ENCODE peak calls at places on chromosomes 2 and 18, in eight cellular contexts. One of them, this sample, is unnamed.

GRCh38 chr2:145305854-145306253 is 785.9 kb upstream of the ZEB2 start:
- DNase-seq in aorta: no peak
- DNase-seq in stomach: no peak
- DNase-seq in breast epithelium: no peak
- DNase-seq in gastrocnemius medialis: no peak
- DNase-seq in mammary epithelial cell: no peak
- DNase-seq in K562: no peak
- DNase-seq in spleen: no peak
- DNase-seq in this sample: no peak

GRCh38 chr18:37124511-37124910 is 295.6 kb downstream of the KIAA1328 start:
- DNase-seq in mammary epithelial cell: peak; percentile 57
- DNase-seq in aorta: no peak
- DNase-seq in spleen: no peak
- DNase-seq in K562: no peak
- DNase-seq in stomach: no peak
- DNase-seq in breast epithelium: no peak
- DNase-seq in gastrocnemius medialis: no peak
- DNase-seq in this sample: no peak

GRCh38 chr2:161241894-161242293 is 66.3 kb upstream of the PSMD14 start:
- DNase-seq in K562: no peak
- DNase-seq in breast epithelium: no peak
- DNase-seq in aorta: no peak
- DNase-seq in mammary epithelial cell: no peak
- DNase-seq in stomach: no peak
- DNase-seq in spleen: no peak
- DNase-seq in gastrocnemius medialis: no peak
- DNase-seq in this sample: no peak

GRCh38 chr2:201831469-201831868 is 25.1 kb downstream of the CDK15 start:
- DNase-seq in spleen: no peak
- DNase-seq in gastrocnemius medialis: no peak
- DNase-seq in mammary epithelial cell: peak; percentile 95
- DNase-seq in stomach: no peak
- DNase-seq in breast epithelium: no peak
- DNase-seq in K562: no peak
- DNase-seq in aorta: no peak
- DNase-seq in this sample: no peak

GRCh38 chr18:7641813-7642212 is 74.7 kb downstream of the PTPRM start:
- DNase-seq in stomach: no peak
- DNase-seq in gastrocnemius medialis: no peak
- DNase-seq in breast epithelium: no peak
- DNase-seq in spleen: no peak
- DNase-seq in aorta: no peak
- DNase-seq in mammary epithelial cell: no peak
- DNase-seq in K562: no peak
- DNase-seq in this sample: no peak

GRCh38 chr2:241903121-241904010 is 33.8 kb downstream of the RTP5 start:
- DNase-seq in K562: no peak
- DNase-seq in mammary epithelial cell: no peak
- DNase-seq in spleen: peak; percentile 64
- DNase-seq in aorta: no peak
- DNase-seq in breast epithelium: no peak
- DNase-seq in gastrocnemius medialis: no peak
- DNase-seq in stomach: peak; percentile 15
- DNase-seq in this sample: no peak

GRCh38 chr2:150587547-150588209 is 100.2 kb upstream of the RND3 start:
- DNase-seq in mammary epithelial cell: no peak
- DNase-seq in spleen: no peak
- DNase-seq in aorta: no peak
- DNase-seq in stomach: no peak
- DNase-seq in breast epithelium: no peak
- DNase-seq in gastrocnemius medialis: no peak
- DNase-seq in K562: no peak
- DNase-seq in this sample: no peak

GRCh38 chr2:86791574-86791973 is 861 bp upstream of the CD8A start:
- DNase-seq in mammary epithelial cell: no peak
- DNase-seq in spleen: peak; percentile 77
- DNase-seq in stomach: no peak
- DNase-seq in breast epithelium: no peak
- DNase-seq in aorta: no peak
- DNase-seq in gastrocnemius medialis: no peak
- DNase-seq in K562: no peak
- DNase-seq in this sample: no peak

GRCh38 chr2:234792566-234792965 is 159.3 kb upstream of the SH3BP4 start:
- DNase-seq in K562: no peak
- DNase-seq in gastrocnemius medialis: no peak
- DNase-seq in stomach: no peak
- DNase-seq in breast epithelium: no peak
- DNase-seq in spleen: no peak
- DNase-seq in mammary epithelial cell: no peak
- DNase-seq in aorta: no peak
- DNase-seq in this sample: no peak

GRCh38 chr18:21458322-21458721 is 142.2 kb downstream of the ESCO1 start:
- DNase-seq in breast epithelium: no peak
- DNase-seq in stomach: no peak
- DNase-seq in K562: no peak
- DNase-seq in aorta: peak; percentile 52
- DNase-seq in mammary epithelial cell: no peak
- DNase-seq in spleen: no peak
- DNase-seq in gastrocnemius medialis: peak; percentile 85
- DNase-seq in this sample: no peak

GRCh38 chr2:240226672-240227537 is 86.4 kb upstream of the OTOS start:
- DNase-seq in K562: no peak
- DNase-seq in spleen: peak; percentile 51
- DNase-seq in aorta: no peak
- DNase-seq in mammary epithelial cell: no peak
- DNase-seq in breast epithelium: peak; percentile 3
- DNase-seq in gastrocnemius medialis: no peak
- DNase-seq in stomach: peak; percentile 17
- DNase-seq in this sample: peak; percentile 38

GRCh38 chr2:146918280-146918679 is 926.5 kb upstream of the ACVR2A start:
- DNase-seq in breast epithelium: no peak
- DNase-seq in K562: no peak
- DNase-seq in gastrocnemius medialis: no peak
- DNase-seq in spleen: no peak
- DNase-seq in mammary epithelial cell: no peak
- DNase-seq in stomach: no peak
- DNase-seq in aorta: no peak
- DNase-seq in this sample: no peak

GRCh38 chr2:159506764-159507406 is 109.5 kb downstream of the BAZ2B start:
- DNase-seq in breast epithelium: no peak
- DNase-seq in K562: no peak
- DNase-seq in spleen: no peak
- DNase-seq in stomach: no peak
- DNase-seq in aorta: no peak
- DNase-seq in gastrocnemius medialis: no peak
- DNase-seq in mammary epithelial cell: peak; percentile 65
- DNase-seq in this sample: no peak

GRCh38 chr2:121595012-121595891 is 54.0 kb downstream of the CLASP1 start:
- DNase-seq in stomach: no peak
- DNase-seq in K562: peak; percentile 26
- DNase-seq in spleen: no peak
- DNase-seq in mammary epithelial cell: no peak
- DNase-seq in breast epithelium: no peak
- DNase-seq in gastrocnemius medialis: no peak
- DNase-seq in aorta: no peak
- DNase-seq in this sample: no peak

GRCh38 chr2:25430556-25430955 is 88.8 kb upstream of the DNMT3A start:
- DNase-seq in mammary epithelial cell: no peak
- DNase-seq in breast epithelium: no peak
- DNase-seq in spleen: no peak
- DNase-seq in stomach: no peak
- DNase-seq in K562: no peak
- DNase-seq in gastrocnemius medialis: no peak
- DNase-seq in aorta: no peak
- DNase-seq in this sample: no peak

GRCh38 chr2:18536100-18536499 is 24.4 kb downstream of the RDH14 start:
- DNase-seq in gastrocnemius medialis: no peak
- DNase-seq in breast epithelium: no peak
- DNase-seq in K562: no peak
- DNase-seq in spleen: no peak
- DNase-seq in mammary epithelial cell: peak; percentile 47
- DNase-seq in aorta: no peak
- DNase-seq in stomach: no peak
- DNase-seq in this sample: no peak

GRCh38 chr2:46601328-46601963 is 122.1 kb downstream of the TMEM247 start:
- DNase-seq in gastrocnemius medialis: no peak
- DNase-seq in K562: no peak
- DNase-seq in stomach: no peak
- DNase-seq in breast epithelium: no peak
- DNase-seq in mammary epithelial cell: no peak
- DNase-seq in aorta: no peak
- DNase-seq in spleen: no peak
- DNase-seq in this sample: no peak

GRCh38 chr18:63159590-63159989 is 160.0 kb downstream of the BCL2 start:
- DNase-seq in gastrocnemius medialis: no peak
- DNase-seq in stomach: no peak
- DNase-seq in breast epithelium: no peak
- DNase-seq in aorta: no peak
- DNase-seq in mammary epithelial cell: no peak
- DNase-seq in spleen: no peak
- DNase-seq in K562: no peak
- DNase-seq in this sample: no peak

GRCh38 chr2:207394812-207395534 is 134.8 kb upstream of the CREB1 start:
- DNase-seq in mammary epithelial cell: peak; percentile 100
- DNase-seq in K562: peak; percentile 67
- DNase-seq in spleen: no peak
- DNase-seq in gastrocnemius medialis: no peak
- DNase-seq in breast epithelium: no peak
- DNase-seq in stomach: no peak
- DNase-seq in aorta: peak; percentile 55
- DNase-seq in this sample: peak; percentile 97

GRCh38 chr2:112714836-112715631 is 5.8 kb upstream of the NT5DC4 start:
- DNase-seq in breast epithelium: no peak
- DNase-seq in K562: no peak
- DNase-seq in stomach: no peak
- DNase-seq in spleen: no peak
- DNase-seq in gastrocnemius medialis: no peak
- DNase-seq in aorta: no peak
- DNase-seq in mammary epithelial cell: peak; percentile 77
- DNase-seq in this sample: no peak

GRCh38 chr2:151906633-151906998 is 78.4 kb upstream of the ARL5A start:
- DNase-seq in gastrocnemius medialis: no peak
- DNase-seq in breast epithelium: no peak
- DNase-seq in stomach: no peak
- DNase-seq in aorta: no peak
- DNase-seq in K562: no peak
- DNase-seq in spleen: no peak
- DNase-seq in mammary epithelial cell: no peak
- DNase-seq in this sample: no peak

GRCh38 chr2:108936868-108937265 is 52.2 kb downstream of the EDAR start:
- DNase-seq in stomach: no peak
- DNase-seq in gastrocnemius medialis: no peak
- DNase-seq in breast epithelium: no peak
- DNase-seq in K562: no peak
- DNase-seq in mammary epithelial cell: no peak
- DNase-seq in spleen: no peak
- DNase-seq in aorta: no peak
- DNase-seq in this sample: no peak

GRCh38 chr2:162261032-162261945 is 18.0 kb upstream of the FAP start:
- DNase-seq in breast epithelium: no peak
- DNase-seq in gastrocnemius medialis: peak; percentile 14
- DNase-seq in K562: no peak
- DNase-seq in spleen: peak; percentile 69
- DNase-seq in aorta: peak; percentile 85
- DNase-seq in mammary epithelial cell: peak; percentile 74
- DNase-seq in stomach: peak; percentile 26
- DNase-seq in this sample: peak; percentile 28

GRCh38 chr2:9418746-9419145 is 4.6 kb downstream of the ITGB1BP1 start:
- DNase-seq in K562: no peak
- DNase-seq in gastrocnemius medialis: no peak
- DNase-seq in mammary epithelial cell: no peak
- DNase-seq in spleen: no peak
- DNase-seq in stomach: no peak
- DNase-seq in aorta: no peak
- DNase-seq in breast epithelium: no peak
- DNase-seq in this sample: no peak

GRCh38 chr2:238882083-238882755 is 34.3 kb downstream of the TWIST2 start:
- DNase-seq in K562: no peak
- DNase-seq in mammary epithelial cell: no peak
- DNase-seq in stomach: no peak
- DNase-seq in gastrocnemius medialis: no peak
- DNase-seq in aorta: peak; percentile 21
- DNase-seq in breast epithelium: no peak
- DNase-seq in spleen: peak; percentile 49
- DNase-seq in this sample: no peak

GRCh38 chr2:126729896-126730295 is 73.9 kb downstream of the GYPC start:
- DNase-seq in gastrocnemius medialis: no peak
- DNase-seq in stomach: no peak
- DNase-seq in aorta: no peak
- DNase-seq in mammary epithelial cell: no peak
- DNase-seq in K562: no peak
- DNase-seq in spleen: no peak
- DNase-seq in breast epithelium: no peak
- DNase-seq in this sample: peak; percentile 8
- H3K4me3 ChIP-seq in gastrocnemius medialis: no peak overlapping the region
- H3K4me3 ChIP-seq in stomach: no peak overlapping the region
- H3K4me3 ChIP-seq in aorta: no peak overlapping the region
- H3K4me3 ChIP-seq in mammary epithelial cell: no peak overlapping the region
- H3K4me3 ChIP-seq in K562: no peak overlapping the region
- H3K4me3 ChIP-seq in spleen: no peak overlapping the region
- H3K4me3 ChIP-seq in breast epithelium: no peak overlapping the region
- H3K4me3 ChIP-seq in this sample: no peak overlapping the region

GRCh38 chr2:66240284-66240683 is 194.6 kb upstream of the MEIS1 start:
- DNase-seq in aorta: no peak
- DNase-seq in gastrocnemius medialis: no peak
- DNase-seq in stomach: no peak
- DNase-seq in K562: no peak
- DNase-seq in spleen: no peak
- DNase-seq in breast epithelium: peak; percentile 44
- DNase-seq in mammary epithelial cell: no peak
- DNase-seq in this sample: no peak
- H3K27ac ChIP-seq in aorta: no peak overlapping the region
- H3K27ac ChIP-seq in gastrocnemius medialis: peak overlapping the region; percentile 14
- H3K27ac ChIP-seq in stomach: no peak overlapping the region
- H3K27ac ChIP-seq in K562: no peak overlapping the region
- H3K27ac ChIP-seq in spleen: peak overlapping the region; percentile 60
- H3K27ac ChIP-seq in breast epithelium: peak overlapping the region; percentile 22
- H3K27ac ChIP-seq in mammary epithelial cell: no peak overlapping the region
- H3K27ac ChIP-seq in this sample: no peak overlapping the region

GRCh38 chr2:37582371-37582770 is 89.1 kb downstream of the CDC42EP3 start:
- DNase-seq in breast epithelium: no peak
- DNase-seq in aorta: no peak
- DNase-seq in gastrocnemius medialis: no peak
- DNase-seq in K562: no peak
- DNase-seq in stomach: no peak
- DNase-seq in mammary epithelial cell: no peak
- DNase-seq in spleen: no peak
- DNase-seq in this sample: no peak
- H3K4me1 ChIP-seq in breast epithelium: peaks cover 16% of the 10 kb centered on the region
- H3K4me1 ChIP-seq in aorta: peaks cover 4% of the 10 kb centered on the region
- H3K4me1 ChIP-seq in gastrocnemius medialis: peaks cover 33% of the 10 kb centered on the region
- H3K4me1 ChIP-seq in K562: peaks cover 34% of the 10 kb centered on the region
- H3K4me1 ChIP-seq in stomach: peaks cover 44% of the 10 kb centered on the region
- H3K4me1 ChIP-seq in mammary epithelial cell: peaks cover 47% of the 10 kb centered on the region
- H3K4me1 ChIP-seq in spleen: peaks cover 35% of the 10 kb centered on the region
- H3K4me1 ChIP-seq in this sample: peaks cover 42% of the 10 kb centered on the region

DNA sequence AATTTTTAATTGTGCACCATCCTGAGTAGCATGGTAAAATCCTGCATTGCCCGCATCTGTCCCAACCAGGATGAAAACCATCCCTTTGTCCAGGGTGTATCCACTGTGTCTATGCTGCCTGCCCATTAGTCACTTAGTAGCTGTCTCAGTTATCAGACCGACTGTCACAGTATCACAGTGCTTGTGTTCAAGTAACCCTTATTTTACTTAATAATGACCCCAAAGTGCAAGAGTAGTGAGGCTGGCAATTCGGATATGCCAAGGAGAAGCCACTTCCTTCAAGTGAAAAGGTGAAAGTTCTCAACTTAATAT is 8.8 kb downstream of the ITSN2 start:
- DNase-seq in breast epithelium: no peak
- DNase-seq in gastrocnemius medialis: no peak
- DNase-seq in mammary epithelial cell: no peak
- DNase-seq in K562: no peak
- DNase-seq in aorta: no peak
- DNase-seq in spleen: no peak
- DNase-seq in stomach: no peak
- DNase-seq in this sample: no peak
- H3K4me3 ChIP-seq in breast epithelium: no peak overlapping the region
- H3K4me3 ChIP-seq in gastrocnemius medialis: no peak overlapping the region
- H3K4me3 ChIP-seq in mammary epithelial cell: no peak overlapping the region
- H3K4me3 ChIP-seq in K562: no peak overlapping the region
- H3K4me3 ChIP-seq in aorta: no peak overlapping the region
- H3K4me3 ChIP-seq in spleen: no peak overlapping the region
- H3K4me3 ChIP-seq in stomach: no peak overlapping the region
- H3K4me3 ChIP-seq in this sample: no peak overlapping the region

This sample was measured in SJSA1.